ENCODE peak calls at places on chromosomes 16 and 17, in four cellular contexts. L, Q, J and T are unnamed samples.

GRCh38 chr17:77184474-77184873 is 43.7 kb downstream of the SEC14L1 start:
- DNase-seq in L (no peak), Q (no peak), J (no peak), T (no peak)

GRCh38 chr16:75289189-75289588 is 37.8 kb upstream of the BCAR1 start:
- DNase-seq in L (no peak), Q (no peak), J (no peak), T (no peak)

GRCh38 chr16:70695351-70696070 is 9.7 kb upstream of the MTSS2 start:
- DNase-seq in L (no peak), Q (peak; percentile 53), J (no peak), T (no peak)

GRCh38 chr16:89467382-89467781 is 23.0 kb downstream of the ANKRD11 start:
- DNase-seq in L (no peak), Q (no peak), J (no peak), T (no peak)

GRCh38 chr17:50117202-50118040 is 12.5 kb downstream of the SAMD14 start:
- DNase-seq in L (peak; percentile 46), Q (peak; percentile 51), J (peak; percentile 57), T (peak; percentile 42)

GRCh38 chr16:31441956-31442355 is 633 bp downstream of the ZNF843 start:
- DNase-seq in L (no peak), Q (no peak), J (no peak), T (no peak)

GRCh38 chr17:50924800-50925199 is 58.6 kb upstream of the TOB1 start:
- DNase-seq in L (no peak), Q (no peak), J (no peak), T (no peak)

GRCh38 chr17:31598921-31599571 is 207.6 kb downstream of the RAB11FIP4 start:
- DNase-seq in L (no peak), Q (no peak), J (no peak), T (no peak)

GRCh38 chr16:6023449-6023848 is 925.9 kb upstream of the EEF2KMT start:
- DNase-seq in L (no peak), Q (no peak), J (no peak), T (no peak)

GRCh38 chr16:84109598-84110325 is 7.0 kb downstream of the MBTPS1 start:
- DNase-seq in L (no peak), Q (no peak), J (no peak), T (no peak)

GRCh38 chr16:24851700-24852099 is 5.9 kb downstream of the SLC5A11 start:
- DNase-seq in L (no peak), Q (no peak), J (no peak), T (no peak)

GRCh38 chr16:56944954-56945839 is 13.3 kb downstream of the HERPUD1 start:
- DNase-seq in L (no peak), Q (no peak), J (no peak), T (no peak)

GRCh38 chr16:5046914-5047313 is 13.2 kb upstream of the NAGPA start:
- DNase-seq in L (no peak), Q (no peak), J (no peak), T (peak; percentile 8)

GRCh38 chr16:8868272-8869211 is at the start of gene CARHSP1:
- DNase-seq in L (peak; percentile 67), Q (peak; percentile 94), J (peak; percentile 74), T (peak; percentile 81)

GRCh38 chr17:16652847-16653366 is 743 bp downstream of the ZNF624 start:
- DNase-seq in L (no peak), Q (no peak), J (no peak), T (no peak)